ENCODE peak calls at places on chromosomes 11 and 22, in four cellular contexts. Q is HepG2, N is SK-N-SH, S is K562. O is an unnamed sample.

GRCh38 chr11:131392528-131393255 is 22.3 kb downstream of the NTM start:
- DNase-seq in Q (no peak), N (no peak), S (no peak), O (no peak)

GRCh38 chr11:86513746-86514373 is 139.2 kb downstream of the CCDC81 start:
- DNase-seq in S (no peak), N (no peak), Q (no peak), O (no peak)

GRCh38 chr11:103946793-103947565 is 89.5 kb upstream of the DDI1 start:
- DNase-seq in N (no peak), S (no peak), Q (no peak), O (no peak)

GRCh38 chr11:34706709-34707461 is 86.0 kb downstream of the EHF start:
- DNase-seq in S (no peak), Q (no peak), N (no peak), O (no peak)

GRCh38 chr22:24707477-24707816 is 67.1 kb downstream of the PIWIL3 start:
- DNase-seq in Q (no peak), N (no peak), S (peak; percentile 28), O (no peak)

GRCh38 chr11:37110383-37110782 is 512.3 kb upstream of the RAG2 start:
- DNase-seq in N (no peak), S (no peak), Q (no peak), O (no peak)

GRCh38 chr11:111819161-111820058 is 52.0 kb downstream of the ALG9 start:
- DNase-seq in S (no peak), N (peak; percentile 26), Q (no peak), O (no peak)

GRCh38 chr11:92627615-92628201 is 341.7 kb upstream of the MTNR1B start:
- DNase-seq in Q (no peak), N (no peak), S (no peak), O (no peak)

GRCh38 chr11:123547180-123547579 is 107.2 kb downstream of the SCN3B start:
- DNase-seq in N (no peak), S (no peak), Q (no peak), O (no peak)

GRCh38 chr11:10669258-10670033 is 24.1 kb downstream of the IRAG1 start:
- DNase-seq in S (no peak), N (peak; percentile 54), Q (no peak), O (no peak)

GRCh38 chr11:72670041-72670440 is 4.2 kb downstream of the PDE2A start:
- DNase-seq in S (no peak), N (no peak), Q (no peak), O (no peak)

GRCh38 chr11:72672839-72673238 is 1.4 kb downstream of the PDE2A start:
- DNase-seq in S (no peak), N (no peak), Q (no peak), O (no peak)

GRCh38 chr11:72668645-72669347 is 5.4 kb downstream of the PDE2A start:
- DNase-seq in Q (no peak), N (no peak), S (no peak), O (no peak)

GRCh38 chr11:72671144-72672099 is 2.8 kb downstream of the PDE2A start:
- DNase-seq in Q (no peak), S (no peak), N (peak; percentile 67), O (no peak)

DNA sequence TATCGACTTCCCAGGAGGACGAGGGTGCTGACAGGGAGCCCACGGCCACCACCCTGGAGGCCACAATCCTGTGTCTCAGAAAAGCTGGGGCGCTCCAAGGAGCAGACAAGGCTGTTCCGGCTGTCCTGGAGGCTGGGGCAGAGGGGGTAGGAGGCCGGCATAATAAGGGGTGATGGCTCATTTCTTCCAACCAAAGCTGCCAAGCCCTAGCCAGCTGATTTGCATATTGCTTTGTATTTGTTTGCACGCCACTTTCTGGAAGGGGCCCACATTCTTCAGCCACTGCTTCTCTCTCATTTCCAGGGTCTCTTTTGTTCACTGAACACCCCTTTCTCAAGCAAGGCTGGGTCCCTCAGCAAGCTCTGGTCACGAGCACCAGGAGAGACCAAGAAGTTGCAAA is 4.7 kb downstream of the PDE2A start:
- DNase-seq in N (no peak), Q (no peak), S (no peak), O (no peak)
- H3K36me3 ChIP-seq in N (no peaks in the 10 kb centered on the region), Q (no peaks in the 10 kb centered on the region), S (no peaks in the 10 kb centered on the region), O (no peaks in the 10 kb centered on the region)

DNA sequence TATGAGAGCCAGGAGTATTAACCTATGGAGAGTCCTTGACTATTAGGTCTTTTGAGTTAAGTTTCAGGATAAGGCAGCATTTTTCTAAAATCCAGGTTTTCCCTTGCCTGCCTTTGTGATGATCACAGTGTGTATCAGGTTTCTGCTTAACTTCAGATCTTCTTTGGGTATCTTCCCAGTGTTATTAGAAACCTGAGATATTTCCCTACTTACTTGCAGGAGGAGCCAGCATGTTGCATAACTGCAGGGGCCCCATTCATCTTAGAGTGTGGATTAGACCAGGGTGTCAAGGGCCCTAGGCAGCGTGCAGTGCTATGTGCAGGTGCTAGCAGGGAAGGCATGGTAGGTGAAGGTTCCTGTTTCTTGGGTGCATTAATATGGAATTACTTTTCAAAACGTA is 69.5 kb downstream of the ZNRF3 start:
- DNase-seq in S (no peak), N (no peak), Q (no peak), O (no peak)
- TF ChIP-seq EP300 in S (no peak), N (no peak), Q (no peak), O (no peak)

GRCh38 chr22:40406063-40406890 is 35.9 kb downstream of the SGSM3 start:
- DNase-seq in Q (no peak), S (no peak), N (no peak), O (no peak)

GRCh38 chr22:40408718-40409612 is 38.6 kb downstream of the SGSM3 start:
- DNase-seq in Q (no peak), S (no peak), N (no peak), O (no peak)

GRCh38 chr22:40407831-40408717 is 37.7 kb downstream of the SGSM3 start:
- DNase-seq in Q (no peak), N (no peak), S (no peak), O (no peak)

GRCh38 chr22:40405178-40406062 is 35.0 kb downstream of the SGSM3 start:
- DNase-seq in Q (no peak), N (no peak), S (no peak), O (no peak)

DNA sequence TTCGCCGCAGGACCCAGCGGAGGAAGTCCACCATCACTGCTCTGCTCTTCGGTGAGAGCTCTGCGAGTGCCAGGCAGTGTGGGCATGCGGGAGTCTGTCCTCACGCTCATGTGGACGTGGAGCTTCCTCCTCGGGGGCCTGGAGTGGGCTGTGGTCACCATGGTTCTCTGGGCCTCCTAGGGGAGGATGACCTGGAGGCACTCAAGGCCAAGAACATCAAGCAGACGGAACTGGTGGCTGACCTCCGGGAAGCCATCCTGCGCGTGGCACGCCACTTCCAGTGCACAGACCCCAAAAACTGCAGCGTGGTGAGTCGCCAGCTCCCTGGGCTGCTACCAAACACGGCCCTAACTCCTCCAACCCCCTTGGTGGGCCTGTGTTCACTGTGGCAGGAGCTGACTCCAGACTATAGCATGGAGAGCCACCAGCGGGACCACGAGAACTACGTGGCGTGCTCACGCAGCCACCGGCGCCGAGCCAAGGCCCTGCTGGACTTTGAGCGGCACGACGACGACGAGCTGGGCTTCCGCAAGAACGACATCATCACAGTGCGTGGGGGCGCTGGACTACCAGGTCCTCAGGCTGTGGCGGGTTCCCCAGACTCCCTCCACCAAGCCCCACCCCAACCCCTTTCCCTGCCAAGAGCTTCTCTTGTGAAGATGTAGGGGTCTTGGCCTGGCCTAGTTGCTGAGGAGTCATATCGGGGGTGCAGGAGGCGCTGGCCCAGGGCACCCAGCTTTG is 36.8 kb downstream of the SGSM3 start:
- DNase-seq in N (no peak), S (no peak), Q (no peak), O (no peak)
- H3K36me3 ChIP-seq in N (peaks cover 28% of the 10 kb centered on the region), S (peaks cover 76% of the 10 kb centered on the region), Q (peaks cover 14% of the 10 kb centered on the region), O (peaks cover 87% of the 10 kb centered on the region)

GRCh38 chr11:19079643-19080440 is 19.3 kb upstream of the MRGPRX2 start:
- DNase-seq in S (no peak), Q (no peak), N (no peak), O (no peak)
- TF ChIP-seq EP300 in S (no peak), Q (no peak), N (no peak), O (no peak)

DNA sequence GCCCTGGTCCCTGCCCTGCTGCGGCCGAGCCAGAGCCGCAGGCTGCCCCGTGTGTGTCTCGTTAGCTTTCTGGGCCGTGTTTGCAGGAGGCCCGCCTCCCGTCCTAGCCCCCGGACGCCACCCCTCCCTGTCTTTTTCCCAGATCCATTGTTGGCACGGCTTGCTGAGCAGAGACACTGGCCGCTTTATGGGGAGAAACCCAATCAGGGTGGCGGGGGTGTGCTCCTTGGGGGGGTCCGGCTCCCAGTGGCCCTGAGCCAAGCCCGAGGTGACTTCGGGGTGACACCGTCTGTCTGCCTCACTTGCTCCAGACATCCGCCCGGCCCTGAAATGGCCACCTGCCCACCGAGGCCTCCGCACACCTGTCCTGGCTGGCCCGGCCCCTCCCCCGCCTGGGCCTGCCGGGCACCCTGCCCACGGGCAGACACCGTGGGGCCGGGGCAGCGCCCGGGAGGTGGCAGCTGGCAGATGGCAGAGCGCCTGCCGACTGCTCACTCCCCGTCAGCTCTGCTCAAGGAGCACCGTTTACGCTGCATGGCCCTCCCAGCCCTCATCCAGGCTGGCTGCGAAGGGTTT is 43.1 kb upstream of the PPARA start:
- DNase-seq in S (no peak), Q (no peak), N (peak; percentile 79), O (no peak)
- H3K36me3 ChIP-seq in S (peaks cover 3% of the 10 kb centered on the region), Q (no peaks in the 10 kb centered on the region), N (peaks cover 93% of the 10 kb centered on the region), O (peaks cover 51% of the 10 kb centered on the region)

O was measured in suprapubic skin.